ENCODE peak calls at places on chromosomes 13 and 19, in seven cellular contexts. S is lung, M is GM12865, G is endodermal cell, L is BJ, F is body of pancreas, P is fibroblast of pulmonary artery. R is an unnamed sample.

GRCh38 chr19:52369463-52370340 is at the start of gene ZNF880:
- DNase-seq in S (peak; percentile 91), M (peak; percentile 22), G (peak; percentile 92), L (peak; percentile 40), F (peak; percentile 95), P (peak; percentile 94), R (peak; percentile 69)

GRCh38 chr13:60146491-60146890 is 17.2 kb downstream of the DIAPH3 start:
- DNase-seq in S (no peak), M (no peak), G (no peak), L (no peak), F (no peak), P (peak; percentile 46), R (no peak)

GRCh38 chr13:29917573-29918091 is 67.2 kb upstream of the UBL3 start:
- DNase-seq in S (no peak), M (no peak), G (no peak), L (no peak), F (no peak), P (peak; percentile 7), R (no peak)

GRCh38 chr13:30002577-30002976 is 152.2 kb upstream of the UBL3 start:
- DNase-seq in S (no peak), M (peak; percentile 14), G (no peak), L (peak; percentile 53), F (no peak), P (peak; percentile 42), R (peak; percentile 94)

GRCh38 chr13:50303963-50304721 is 288.9 kb downstream of the KCNRG start:
- DNase-seq in S (no peak), M (no peak), G (no peak), L (no peak), F (no peak), P (no peak), R (no peak)

GRCh38 chr13:24539500-24540165 is 27.1 kb upstream of the PARP4 start:
- DNase-seq in S (no peak), M (no peak), G (no peak), L (no peak), F (no peak), P (no peak), R (no peak)

GRCh38 chr19:19643158-19644053 is at the start of gene GMIP:
- DNase-seq in S (peak; percentile 74), M (peak; percentile 91), G (peak; percentile 96), L (no peak), F (peak; percentile 88), P (peak; percentile 43), R (peak; percentile 46)

GRCh38 chr13:76609643-76610042 is 276.6 kb downstream of the KCTD12 start:
- DNase-seq in S (no peak), M (no peak), G (no peak), L (no peak), F (no peak), P (no peak), R (peak; percentile 3)

GRCh38 chr19:14350302-14350701 is 30.9 kb upstream of the ADGRE5 start:
- DNase-seq in S (no peak), M (no peak), G (no peak), L (no peak), F (no peak), P (no peak), R (no peak)

GRCh38 chr13:53788286-53788685 is 759.7 kb downstream of the OLFM4 start:
- DNase-seq in S (no peak), M (no peak), G (no peak), L (no peak), F (no peak), P (no peak), R (no peak)

GRCh38 chr19:3142292-3142670 is 6.4 kb downstream of the GNA15 start:
- DNase-seq in S (no peak), M (no peak), G (no peak), L (peak; percentile 26), F (no peak), P (peak; percentile 88), R (peak; percentile 86)

GRCh38 chr19:2291185-2291751 is 9.3 kb upstream of the PEAK3 start:
- DNase-seq in S (no peak), M (no peak), G (peak; percentile 90), L (no peak), F (no peak), P (no peak), R (no peak)

GRCh38 chr19:48258350-48258749 is 2.6 kb upstream of the CARD8 start:
- DNase-seq in S (no peak), M (peak; percentile 45), G (no peak), L (no peak), F (no peak), P (peak; percentile 34), R (peak; percentile 16)

GRCh38 chr19:5645409-5645808 is 22.5 kb downstream of the SAFB start:
- DNase-seq in S (no peak), M (no peak), G (no peak), L (no peak), F (no peak), P (no peak), R (no peak)

GRCh38 chr13:41054212-41054877 is 7.0 kb upstream of the WBP4 start:
- DNase-seq in S (no peak), M (peak; percentile 82), G (no peak), L (peak; percentile 55), F (no peak), P (peak; percentile 64), R (peak; percentile 56)

GRCh38 chr13:114112826-114113322 is 19.5 kb downstream of the RASA3 start:
- DNase-seq in S (no peak), M (no peak), G (peak; percentile 90), L (no peak), F (no peak), P (no peak), R (no peak)

GRCh38 chr13:78047151-78047550 is 128.5 kb upstream of the EDNRB start:
- DNase-seq in S (no peak), M (no peak), G (no peak), L (no peak), F (no peak), P (no peak), R (no peak)

GRCh38 chr13:79776538-79776937 is 295.6 kb downstream of the NDFIP2 start:
- DNase-seq in S (no peak), M (no peak), G (no peak), L (no peak), F (no peak), P (no peak), R (peak; percentile 15)

GRCh38 chr13:90696656-90697055 is 650.8 kb upstream of the MIR17HG start:
- DNase-seq in S (no peak), M (no peak), G (no peak), L (no peak), F (no peak), P (no peak), R (peak; percentile 65)
- TF ChIP-seq CTCF in S (no peak), M (no peak), G (no peak), L (no peak), F (no peak), P (no peak), R (no peak)

DNA sequence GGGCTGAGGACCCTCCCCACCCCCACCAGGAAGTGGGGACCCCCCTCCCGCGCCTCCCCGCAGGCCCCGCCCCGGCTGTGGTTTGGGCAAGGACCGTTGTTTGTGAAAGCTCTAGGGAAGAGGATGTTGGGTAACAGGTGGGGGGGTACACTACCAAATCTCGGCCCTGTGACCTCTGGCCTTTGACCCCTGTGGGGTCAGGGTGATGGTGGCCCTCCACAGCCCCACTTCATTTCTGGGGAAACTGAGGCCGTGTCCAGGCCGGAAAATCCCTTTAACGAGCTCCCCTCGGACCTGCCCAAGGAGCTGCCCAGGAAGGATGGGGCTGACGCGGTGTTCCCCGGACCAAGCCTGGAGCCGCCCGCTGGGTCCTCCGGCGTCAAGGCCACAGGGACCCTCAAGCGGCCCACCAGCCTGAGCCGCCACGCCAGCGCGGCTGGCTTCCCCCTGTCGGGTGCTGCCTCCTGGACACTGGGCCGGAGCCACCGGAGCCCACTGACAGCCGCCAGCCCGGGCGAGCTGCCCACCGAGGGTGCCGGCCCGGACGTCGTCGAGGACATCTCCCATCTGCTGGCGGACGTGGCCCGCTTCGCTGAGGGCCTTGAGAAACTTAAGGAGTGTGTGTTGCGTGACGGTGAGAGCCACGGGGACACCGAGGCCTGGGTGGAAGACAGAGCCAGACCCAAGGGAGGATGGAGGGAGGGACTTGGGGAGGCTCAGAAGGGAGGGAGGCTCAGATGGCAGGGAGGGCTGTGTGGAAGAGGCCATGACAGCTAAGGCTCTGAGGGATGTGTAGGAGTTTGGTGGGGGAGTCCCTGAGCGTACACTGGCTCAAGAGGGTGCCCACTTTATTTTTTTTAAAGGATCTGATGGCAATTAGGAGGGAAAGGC is 1.4 kb downstream of the ARHGAP45 start:
- DNase-seq in S (no peak), M (peak; percentile 75), G (no peak), L (no peak), F (no peak), P (no peak), R (no peak)
- H3K4me3 ChIP-seq in S (peak overlapping the region; percentile 33), M (peak overlapping the region; percentile 61), G (no peak overlapping the region), L (no peak overlapping the region), F (no peak overlapping the region), P (no peak overlapping the region), R (no peak overlapping the region)

DNA sequence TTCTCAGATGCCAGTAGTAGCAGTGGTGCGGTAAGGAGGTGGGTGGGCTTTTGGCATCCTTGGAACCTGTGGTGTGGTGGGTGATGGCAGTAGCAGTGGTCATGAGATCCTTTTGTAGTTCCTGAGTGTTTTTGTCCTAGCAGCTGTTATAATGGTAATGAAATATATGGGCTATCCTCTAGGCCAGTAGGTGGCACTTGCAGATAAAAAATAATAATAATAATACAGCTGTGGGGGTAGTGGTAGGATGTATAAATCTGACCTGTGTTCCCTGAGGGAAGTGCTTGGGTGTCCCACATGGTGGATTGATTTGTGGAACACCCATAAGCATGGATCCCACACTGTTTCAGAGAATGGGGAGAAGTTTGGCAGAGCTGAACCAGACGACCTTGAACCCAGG is 334.0 kb downstream of the SLITRK5 start:
- DNase-seq in S (no peak), M (no peak), G (no peak), L (no peak), F (no peak), P (no peak), R (no peak)
- TF ChIP-seq CTCF in S (no peak), M (no peak), G (peak; percentile 21), L (no peak), F (no peak), P (no peak), R (no peak)

GRCh38 chr19:43782689-43783231 is 2.0 kb upstream of the KCNN4 start:
- DNase-seq in S (no peak), M (peak; percentile 66), G (no peak), L (no peak), F (no peak), P (no peak), R (no peak)

GRCh38 chr19:43784981-43785808 is 4.4 kb upstream of the KCNN4 start:
- DNase-seq in S (peak; percentile 54), M (peak; percentile 88), G (peak; percentile 88), L (no peak), F (peak; percentile 46), P (peak; percentile 75), R (peak; percentile 67)

GRCh38 chr19:43784251-43784980 is 3.6 kb upstream of the KCNN4 start:
- DNase-seq in S (no peak), M (peak; percentile 81), G (peak; percentile 71), L (no peak), F (no peak), P (peak; percentile 75), R (peak; percentile 79)

GRCh38 chr19:43782311-43782660 is 1.5 kb upstream of the KCNN4 start:
- DNase-seq in S (no peak), M (no peak), G (no peak), L (no peak), F (no peak), P (no peak), R (no peak)

DNA sequence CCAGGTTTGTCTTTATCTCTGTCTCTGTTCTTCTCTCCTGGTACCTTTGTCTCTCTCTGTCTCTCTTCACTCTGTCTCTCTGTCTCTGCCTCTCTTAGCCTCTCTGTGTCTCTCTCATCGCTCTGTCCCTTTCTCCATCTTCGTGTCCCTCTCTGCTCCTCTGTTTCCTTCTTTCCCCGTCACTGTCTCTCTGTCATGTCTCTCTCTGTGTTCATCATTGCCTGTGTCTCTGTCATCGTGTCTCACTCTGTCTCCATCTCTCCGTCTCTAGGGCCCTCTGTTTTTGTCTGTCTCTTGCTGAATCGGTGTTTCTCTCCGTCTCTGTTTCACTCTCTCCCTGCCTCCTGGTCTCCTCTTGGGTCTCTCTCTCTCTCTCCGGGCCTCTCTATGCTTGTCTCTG is 2.9 kb upstream of the KCNN4 start:
- DNase-seq in S (no peak), M (no peak), G (no peak), L (no peak), F (no peak), P (no peak), R (no peak)
- H3K4me3 ChIP-seq in S (no peak overlapping the region), M (peak overlapping the region; percentile 41), G (no peak overlapping the region), L (no peak overlapping the region), F (no peak overlapping the region), P (no peak overlapping the region), R (no peak overlapping the region)